ENCODE peak calls at places on chromosomes 4 and X, in eight cellular contexts. One of them, this sample, is unnamed.

GRCh38 chr4:61805979-61806378 is 605.9 kb downstream of the ADGRL3 start:
- DNase-seq in activated gamma-delta T cell treated with Interleukin-2 at 50 U/mL for 16 hours: no peak
- DNase-seq in activated T-cell treated with anti-CD3 and anti-CD28 coated beads for 1 hour: no peak
- DNase-seq in lower lobe of right lung: no peak
- DNase-seq in T-helper 2 cell: no peak
- DNase-seq in NCI-H226: no peak
- DNase-seq in GM13977: no peak
- DNase-seq in naive thymus-derived CD4-positive, alpha-beta T cell: no peak
- DNase-seq in this sample: no peak

GRCh38 chrX:2828404-2829065 is at the start of gene GYG2:
- DNase-seq in T-helper 2 cell: no peak
- DNase-seq in activated gamma-delta T cell treated with Interleukin-2 at 50 U/mL for 16 hours: no peak
- DNase-seq in NCI-H226: peak
- DNase-seq in GM13977: no peak
- DNase-seq in naive thymus-derived CD4-positive, alpha-beta T cell: no peak
- DNase-seq in lower lobe of right lung: no peak
- DNase-seq in activated T-cell treated with anti-CD3 and anti-CD28 coated beads for 1 hour: no peak
- DNase-seq in this sample: no peak

GRCh38 chrX:39475372-39475771 is 622.4 kb downstream of the BCOR start:
- DNase-seq in activated gamma-delta T cell treated with Interleukin-2 at 50 U/mL for 16 hours: no peak
- DNase-seq in lower lobe of right lung: no peak
- DNase-seq in naive thymus-derived CD4-positive, alpha-beta T cell: no peak
- DNase-seq in GM13977: no peak
- DNase-seq in T-helper 2 cell: no peak
- DNase-seq in NCI-H226: no peak
- DNase-seq in activated T-cell treated with anti-CD3 and anti-CD28 coated beads for 1 hour: no peak
- DNase-seq in this sample: no peak

GRCh38 chrX:131633285-131633917 is 89.5 kb downstream of the OR13H1 start:
- DNase-seq in activated T-cell treated with anti-CD3 and anti-CD28 coated beads for 1 hour: peak
- DNase-seq in GM13977: peak
- DNase-seq in activated gamma-delta T cell treated with Interleukin-2 at 50 U/mL for 16 hours: peak
- DNase-seq in naive thymus-derived CD4-positive, alpha-beta T cell: peak
- DNase-seq in lower lobe of right lung: no peak
- DNase-seq in T-helper 2 cell: no peak
- DNase-seq in NCI-H226: no peak
- DNase-seq in this sample: peak

GRCh38 chr4:16661813-16662212 is 236.6 kb downstream of the LDB2 start:
- DNase-seq in activated gamma-delta T cell treated with Interleukin-2 at 50 U/mL for 16 hours: no peak
- DNase-seq in lower lobe of right lung: no peak
- DNase-seq in naive thymus-derived CD4-positive, alpha-beta T cell: no peak
- DNase-seq in GM13977: no peak
- DNase-seq in activated T-cell treated with anti-CD3 and anti-CD28 coated beads for 1 hour: no peak
- DNase-seq in NCI-H226: no peak
- DNase-seq in T-helper 2 cell: no peak
- DNase-seq in this sample: no peak

GRCh38 chr4:41360214-41360910 is 103.6 kb downstream of the UCHL1 start:
- DNase-seq in GM13977: peak
- DNase-seq in lower lobe of right lung: peak
- DNase-seq in NCI-H226: peak
- DNase-seq in activated gamma-delta T cell treated with Interleukin-2 at 50 U/mL for 16 hours: no peak
- DNase-seq in T-helper 2 cell: no peak
- DNase-seq in naive thymus-derived CD4-positive, alpha-beta T cell: no peak
- DNase-seq in activated T-cell treated with anti-CD3 and anti-CD28 coated beads for 1 hour: no peak
- DNase-seq in this sample: no peak

GRCh38 chrX:129755779-129756650 is 17.2 kb downstream of the XPNPEP2 start:
- DNase-seq in T-helper 2 cell: no peak
- DNase-seq in GM13977: no peak
- DNase-seq in NCI-H226: no peak
- DNase-seq in lower lobe of right lung: no peak
- DNase-seq in activated gamma-delta T cell treated with Interleukin-2 at 50 U/mL for 16 hours: peak
- DNase-seq in naive thymus-derived CD4-positive, alpha-beta T cell: peak
- DNase-seq in activated T-cell treated with anti-CD3 and anti-CD28 coated beads for 1 hour: no peak
- DNase-seq in this sample: no peak

GRCh38 chr4:1233641-1234277 is 15.2 kb downstream of the CTBP1 start:
- DNase-seq in naive thymus-derived CD4-positive, alpha-beta T cell: no peak
- DNase-seq in lower lobe of right lung: peak
- DNase-seq in activated T-cell treated with anti-CD3 and anti-CD28 coated beads for 1 hour: no peak
- DNase-seq in NCI-H226: no peak
- DNase-seq in T-helper 2 cell: no peak
- DNase-seq in GM13977: no peak
- DNase-seq in activated gamma-delta T cell treated with Interleukin-2 at 50 U/mL for 16 hours: no peak
- DNase-seq in this sample: no peak

GRCh38 chr4:151921371-151921770 is 160.6 kb upstream of the GATB start:
- DNase-seq in T-helper 2 cell: no peak
- DNase-seq in GM13977: no peak
- DNase-seq in activated gamma-delta T cell treated with Interleukin-2 at 50 U/mL for 16 hours: no peak
- DNase-seq in activated T-cell treated with anti-CD3 and anti-CD28 coated beads for 1 hour: no peak
- DNase-seq in NCI-H226: peak
- DNase-seq in lower lobe of right lung: no peak
- DNase-seq in naive thymus-derived CD4-positive, alpha-beta T cell: no peak
- DNase-seq in this sample: no peak

GRCh38 chr4:2438822-2439718 is 20.3 kb downstream of the CFAP99 start:
- DNase-seq in NCI-H226: no peak
- DNase-seq in naive thymus-derived CD4-positive, alpha-beta T cell: no peak
- DNase-seq in T-helper 2 cell: no peak
- DNase-seq in lower lobe of right lung: no peak
- DNase-seq in activated T-cell treated with anti-CD3 and anti-CD28 coated beads for 1 hour: no peak
- DNase-seq in GM13977: no peak
- DNase-seq in activated gamma-delta T cell treated with Interleukin-2 at 50 U/mL for 16 hours: no peak
- DNase-seq in this sample: no peak

GRCh38 chrX:30153881-30154260 is 61.5 kb upstream of the MAGEB2 start:
- DNase-seq in NCI-H226: peak
- DNase-seq in lower lobe of right lung: no peak
- DNase-seq in activated gamma-delta T cell treated with Interleukin-2 at 50 U/mL for 16 hours: no peak
- DNase-seq in naive thymus-derived CD4-positive, alpha-beta T cell: no peak
- DNase-seq in activated T-cell treated with anti-CD3 and anti-CD28 coated beads for 1 hour: no peak
- DNase-seq in T-helper 2 cell: no peak
- DNase-seq in GM13977: no peak
- DNase-seq in this sample: no peak

GRCh38 chr4:124686279-124686678 is 26.3 kb downstream of the ANKRD50 start:
- DNase-seq in GM13977: no peak
- DNase-seq in activated gamma-delta T cell treated with Interleukin-2 at 50 U/mL for 16 hours: no peak
- DNase-seq in naive thymus-derived CD4-positive, alpha-beta T cell: no peak
- DNase-seq in lower lobe of right lung: no peak
- DNase-seq in T-helper 2 cell: no peak
- DNase-seq in activated T-cell treated with anti-CD3 and anti-CD28 coated beads for 1 hour: no peak
- DNase-seq in NCI-H226: no peak
- DNase-seq in this sample: no peak

GRCh38 chrX:150503898-150504219 is 64.6 kb upstream of the MTM1 start:
- DNase-seq in activated gamma-delta T cell treated with Interleukin-2 at 50 U/mL for 16 hours: no peak
- DNase-seq in naive thymus-derived CD4-positive, alpha-beta T cell: no peak
- DNase-seq in NCI-H226: peak
- DNase-seq in lower lobe of right lung: peak
- DNase-seq in GM13977: no peak
- DNase-seq in activated T-cell treated with anti-CD3 and anti-CD28 coated beads for 1 hour: no peak
- DNase-seq in T-helper 2 cell: no peak
- DNase-seq in this sample: no peak

GRCh38 chrX:74118503-74118902 is 185.5 kb upstream of the ZCCHC13 start:
- DNase-seq in NCI-H226: peak
- DNase-seq in activated T-cell treated with anti-CD3 and anti-CD28 coated beads for 1 hour: no peak
- DNase-seq in naive thymus-derived CD4-positive, alpha-beta T cell: no peak
- DNase-seq in lower lobe of right lung: no peak
- DNase-seq in T-helper 2 cell: no peak
- DNase-seq in GM13977: no peak
- DNase-seq in activated gamma-delta T cell treated with Interleukin-2 at 50 U/mL for 16 hours: no peak
- DNase-seq in this sample: peak

GRCh38 chrX:155225774-155226173 is 9.5 kb downstream of the VBP1 start:
- DNase-seq in naive thymus-derived CD4-positive, alpha-beta T cell: no peak
- DNase-seq in NCI-H226: no peak
- DNase-seq in GM13977: no peak
- DNase-seq in lower lobe of right lung: no peak
- DNase-seq in activated T-cell treated with anti-CD3 and anti-CD28 coated beads for 1 hour: no peak
- DNase-seq in activated gamma-delta T cell treated with Interleukin-2 at 50 U/mL for 16 hours: no peak
- DNase-seq in T-helper 2 cell: no peak
- DNase-seq in this sample: no peak

GRCh38 chr4:35541888-35542213 is 702.5 kb downstream of the ARAP2 start:
- DNase-seq in activated T-cell treated with anti-CD3 and anti-CD28 coated beads for 1 hour: no peak
- DNase-seq in GM13977: no peak
- DNase-seq in naive thymus-derived CD4-positive, alpha-beta T cell: no peak
- DNase-seq in lower lobe of right lung: no peak
- DNase-seq in activated gamma-delta T cell treated with Interleukin-2 at 50 U/mL for 16 hours: no peak
- DNase-seq in T-helper 2 cell: no peak
- DNase-seq in NCI-H226: no peak
- DNase-seq in this sample: no peak

GRCh38 chrX:11447418-11447817 is 154.2 kb downstream of the AMELX start:
- DNase-seq in activated T-cell treated with anti-CD3 and anti-CD28 coated beads for 1 hour: no peak
- DNase-seq in naive thymus-derived CD4-positive, alpha-beta T cell: no peak
- DNase-seq in lower lobe of right lung: no peak
- DNase-seq in NCI-H226: no peak
- DNase-seq in GM13977: no peak
- DNase-seq in T-helper 2 cell: no peak
- DNase-seq in activated gamma-delta T cell treated with Interleukin-2 at 50 U/mL for 16 hours: no peak
- DNase-seq in this sample: no peak

GRCh38 chr4:14428125-14428524 is 574.2 kb upstream of the CPEB2 start:
- DNase-seq in activated gamma-delta T cell treated with Interleukin-2 at 50 U/mL for 16 hours: no peak
- DNase-seq in activated T-cell treated with anti-CD3 and anti-CD28 coated beads for 1 hour: no peak
- DNase-seq in lower lobe of right lung: no peak
- DNase-seq in naive thymus-derived CD4-positive, alpha-beta T cell: no peak
- DNase-seq in NCI-H226: no peak
- DNase-seq in GM13977: no peak
- DNase-seq in T-helper 2 cell: no peak
- DNase-seq in this sample: no peak

GRCh38 chrX:154349979-154350378 is 24.5 kb downstream of the FLNA start:
- DNase-seq in naive thymus-derived CD4-positive, alpha-beta T cell: no peak
- DNase-seq in activated T-cell treated with anti-CD3 and anti-CD28 coated beads for 1 hour: no peak
- DNase-seq in activated gamma-delta T cell treated with Interleukin-2 at 50 U/mL for 16 hours: no peak
- DNase-seq in GM13977: no peak
- DNase-seq in lower lobe of right lung: peak
- DNase-seq in T-helper 2 cell: no peak
- DNase-seq in NCI-H226: no peak
- DNase-seq in this sample: no peak

GRCh38 chrX:68681443-68681941 is 34.0 kb downstream of the STARD8 start:
- DNase-seq in lower lobe of right lung: no peak
- DNase-seq in naive thymus-derived CD4-positive, alpha-beta T cell: no peak
- DNase-seq in GM13977: no peak
- DNase-seq in T-helper 2 cell: no peak
- DNase-seq in activated gamma-delta T cell treated with Interleukin-2 at 50 U/mL for 16 hours: no peak
- DNase-seq in NCI-H226: no peak
- DNase-seq in activated T-cell treated with anti-CD3 and anti-CD28 coated beads for 1 hour: no peak
- DNase-seq in this sample: peak

This sample was measured in NK-92 treated with Interleukin-12 subunit alpha and Interleukin-12 subunit beta, amount 100 ng/mL, for 24 hours.